ENCODE peak calls at places on chromosomes 1 and 21, in five cellular contexts. One of them, this sample, is unnamed.

GRCh38 chr1:27690205-27690604 is 18.2 kb upstream of the IFI6 start:
- DNase-seq in sigmoid colon: no peak
- DNase-seq in HCT116: no peak
- DNase-seq in transverse colon: no peak
- DNase-seq in stomach: no peak
- DNase-seq in this sample: no peak

GRCh38 chr1:226888021-226888420 is 17.6 kb downstream of the PSEN2 start:
- DNase-seq in transverse colon: no peak
- DNase-seq in HCT116: no peak
- DNase-seq in stomach: no peak
- DNase-seq in sigmoid colon: no peak
- DNase-seq in this sample: no peak

GRCh38 chr1:844472-845026 is 79.2 kb upstream of the SAMD11 start:
- DNase-seq in stomach: no peak
- DNase-seq in sigmoid colon: no peak
- DNase-seq in HCT116: no peak
- DNase-seq in transverse colon: no peak
- DNase-seq in this sample: no peak

GRCh38 chr1:28290851-28291250 is 31.5 kb downstream of the SESN2 start:
- DNase-seq in sigmoid colon: no peak
- DNase-seq in HCT116: no peak
- DNase-seq in stomach: no peak
- DNase-seq in transverse colon: peak; percentile 54
- DNase-seq in this sample: no peak

GRCh38 chr1:96513136-96513535 is 208.4 kb upstream of the PTBP2 start:
- DNase-seq in transverse colon: no peak
- DNase-seq in stomach: no peak
- DNase-seq in sigmoid colon: no peak
- DNase-seq in HCT116: no peak
- DNase-seq in this sample: no peak

GRCh38 chr1:58515794-58516401 is 30.6 kb downstream of the OMA1 start:
- DNase-seq in stomach: peak; percentile 38
- DNase-seq in HCT116: peak; percentile 69
- DNase-seq in sigmoid colon: peak; percentile 73
- DNase-seq in transverse colon: peak; percentile 21
- DNase-seq in this sample: peak; percentile 66

GRCh38 chr1:180571060-180571831 is 12.5 kb downstream of the OVAAL start:
- DNase-seq in transverse colon: no peak
- DNase-seq in stomach: no peak
- DNase-seq in HCT116: no peak
- DNase-seq in sigmoid colon: no peak
- DNase-seq in this sample: no peak

GRCh38 chr21:17388226-17388625 is 124.6 kb upstream of the CXADR start:
- DNase-seq in sigmoid colon: no peak
- DNase-seq in transverse colon: no peak
- DNase-seq in HCT116: no peak
- DNase-seq in stomach: no peak
- DNase-seq in this sample: no peak

GRCh38 chr1:69191280-69191679 is 376.4 kb upstream of the LRRC7 start:
- DNase-seq in stomach: no peak
- DNase-seq in HCT116: no peak
- DNase-seq in sigmoid colon: no peak
- DNase-seq in transverse colon: no peak
- DNase-seq in this sample: no peak

GRCh38 chr1:114821978-114822377 is 32.7 kb upstream of the SYCP1 start:
- DNase-seq in stomach: no peak
- DNase-seq in sigmoid colon: no peak
- DNase-seq in HCT116: no peak
- DNase-seq in transverse colon: no peak
- DNase-seq in this sample: no peak

GRCh38 chr1:25022361-25023189 is 92.5 kb upstream of the RUNX3 start:
- DNase-seq in HCT116: peak; percentile 59
- DNase-seq in stomach: peak; percentile 74
- DNase-seq in sigmoid colon: peak; percentile 83
- DNase-seq in transverse colon: peak; percentile 88
- DNase-seq in this sample: peak; percentile 93

GRCh38 chr1:12708956-12709555 is 6.9 kb upstream of the AADACL3 start:
- DNase-seq in stomach: no peak
- DNase-seq in HCT116: no peak
- DNase-seq in transverse colon: no peak
- DNase-seq in sigmoid colon: no peak
- DNase-seq in this sample: no peak

GRCh38 chr1:233721003-233721595 is 107.2 kb downstream of the KCNK1 start:
- DNase-seq in stomach: no peak
- DNase-seq in sigmoid colon: no peak
- DNase-seq in HCT116: no peak
- DNase-seq in transverse colon: no peak
- DNase-seq in this sample: no peak

GRCh38 chr1:114219247-114219872 is 65.7 kb upstream of the SYT6 start:
- DNase-seq in transverse colon: no peak
- DNase-seq in stomach: no peak
- DNase-seq in HCT116: no peak
- DNase-seq in sigmoid colon: no peak
- DNase-seq in this sample: no peak

GRCh38 chr1:183075861-183076260 is 52.6 kb downstream of the LAMC1 start:
- DNase-seq in transverse colon: no peak
- DNase-seq in sigmoid colon: no peak
- DNase-seq in HCT116: no peak
- DNase-seq in stomach: no peak
- DNase-seq in this sample: no peak

GRCh38 chr1:155186955-155187891 is 13.6 kb downstream of the TRIM46 start:
- DNase-seq in HCT116: no peak
- DNase-seq in stomach: no peak
- DNase-seq in sigmoid colon: peak; percentile 53
- DNase-seq in transverse colon: no peak
- DNase-seq in this sample: no peak

GRCh38 chr1:248892590-248892989 is 13.4 kb upstream of the PGBD2 start:
- DNase-seq in HCT116: no peak
- DNase-seq in transverse colon: peak; percentile 16
- DNase-seq in stomach: no peak
- DNase-seq in sigmoid colon: no peak
- DNase-seq in this sample: no peak

GRCh38 chr1:8720347-8720746 is 97.1 kb downstream of the RERE start:
- DNase-seq in transverse colon: no peak
- DNase-seq in sigmoid colon: no peak
- DNase-seq in stomach: no peak
- DNase-seq in HCT116: no peak
- DNase-seq in this sample: no peak

GRCh38 chr21:36874665-36875064 is 91.8 kb downstream of the HLCS start:
- DNase-seq in stomach: no peak
- DNase-seq in HCT116: no peak
- DNase-seq in transverse colon: no peak
- DNase-seq in sigmoid colon: no peak
- DNase-seq in this sample: no peak

GRCh38 chr1:210626341-210626740 is 297.6 kb downstream of the HHAT start:
- DNase-seq in stomach: no peak
- DNase-seq in transverse colon: no peak
- DNase-seq in HCT116: no peak
- DNase-seq in sigmoid colon: no peak
- DNase-seq in this sample: no peak

GRCh38 chr21:41350436-41351155 is 11.2 kb upstream of the MX2 start:
- DNase-seq in stomach: no peak
- DNase-seq in sigmoid colon: no peak
- DNase-seq in HCT116: no peak
- DNase-seq in transverse colon: no peak
- DNase-seq in this sample: no peak

GRCh38 chr1:152167835-152168534 is 9.0 kb upstream of the RPTN start:
- DNase-seq in HCT116: peak; percentile 78
- DNase-seq in stomach: no peak
- DNase-seq in transverse colon: no peak
- DNase-seq in sigmoid colon: no peak
- DNase-seq in this sample: no peak

GRCh38 chr1:182615468-182616129 is 11.4 kb upstream of the RGS16 start:
- DNase-seq in HCT116: no peak
- DNase-seq in sigmoid colon: peak; percentile 82
- DNase-seq in transverse colon: no peak
- DNase-seq in stomach: no peak
- DNase-seq in this sample: peak; percentile 74

DNA sequence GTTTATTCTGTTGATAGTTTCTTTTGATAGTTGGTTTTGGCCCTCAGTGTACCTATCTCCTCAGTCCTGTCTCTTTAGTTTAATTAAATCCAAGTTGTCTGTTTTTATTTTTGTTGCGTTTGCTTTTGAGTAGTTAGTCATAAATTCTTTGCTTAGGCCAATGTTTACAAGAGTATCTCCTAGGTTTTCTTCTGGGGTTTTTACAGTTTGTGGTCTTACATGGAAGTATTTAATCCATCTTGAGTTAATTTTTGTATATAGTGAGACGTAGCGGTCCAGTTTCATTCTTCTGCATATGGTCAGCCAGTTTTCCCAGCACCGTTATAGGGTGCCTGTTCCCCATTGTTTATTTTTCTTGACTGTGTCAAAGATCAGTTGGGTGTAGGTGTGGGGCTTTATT is 139.4 kb downstream of the POU2F1 start:
- DNase-seq in stomach: no peak
- DNase-seq in HCT116: no peak
- DNase-seq in sigmoid colon: no peak
- DNase-seq in transverse colon: no peak
- DNase-seq in this sample: no peak
- H3K4me3 ChIP-seq in stomach: no peak overlapping the region
- H3K4me3 ChIP-seq in HCT116: no peak overlapping the region
- H3K4me3 ChIP-seq in sigmoid colon: no peak overlapping the region
- H3K4me3 ChIP-seq in transverse colon: no peak overlapping the region
- H3K4me3 ChIP-seq in this sample: no peak overlapping the region

GRCh38 chr1:165612062-165612461 is 19.0 kb upstream of the MGST3 start:
- DNase-seq in HCT116: no peak
- DNase-seq in sigmoid colon: no peak
- DNase-seq in stomach: no peak
- DNase-seq in transverse colon: no peak
- DNase-seq in this sample: no peak
- H3K27ac ChIP-seq in HCT116: no peak overlapping the region
- H3K27ac ChIP-seq in sigmoid colon: no peak overlapping the region
- H3K27ac ChIP-seq in stomach: no peak overlapping the region
- H3K27ac ChIP-seq in transverse colon: no peak overlapping the region
- H3K27ac ChIP-seq in this sample: no peak overlapping the region

GRCh38 chr1:212284332-212284743 is 872 bp upstream of the PPP2R5A start:
- DNase-seq in stomach: no peak
- DNase-seq in HCT116: no peak
- DNase-seq in sigmoid colon: no peak
- DNase-seq in transverse colon: no peak
- DNase-seq in this sample: no peak
- TF ChIP-seq POLR2AphosphoS5 in stomach: no peak
- TF ChIP-seq POLR2AphosphoS5 in HCT116: no peak
- TF ChIP-seq POLR2AphosphoS5 in sigmoid colon: no peak
- TF ChIP-seq POLR2AphosphoS5 in transverse colon: no peak
- TF ChIP-seq POLR2AphosphoS5 in this sample: no peak

DNA sequence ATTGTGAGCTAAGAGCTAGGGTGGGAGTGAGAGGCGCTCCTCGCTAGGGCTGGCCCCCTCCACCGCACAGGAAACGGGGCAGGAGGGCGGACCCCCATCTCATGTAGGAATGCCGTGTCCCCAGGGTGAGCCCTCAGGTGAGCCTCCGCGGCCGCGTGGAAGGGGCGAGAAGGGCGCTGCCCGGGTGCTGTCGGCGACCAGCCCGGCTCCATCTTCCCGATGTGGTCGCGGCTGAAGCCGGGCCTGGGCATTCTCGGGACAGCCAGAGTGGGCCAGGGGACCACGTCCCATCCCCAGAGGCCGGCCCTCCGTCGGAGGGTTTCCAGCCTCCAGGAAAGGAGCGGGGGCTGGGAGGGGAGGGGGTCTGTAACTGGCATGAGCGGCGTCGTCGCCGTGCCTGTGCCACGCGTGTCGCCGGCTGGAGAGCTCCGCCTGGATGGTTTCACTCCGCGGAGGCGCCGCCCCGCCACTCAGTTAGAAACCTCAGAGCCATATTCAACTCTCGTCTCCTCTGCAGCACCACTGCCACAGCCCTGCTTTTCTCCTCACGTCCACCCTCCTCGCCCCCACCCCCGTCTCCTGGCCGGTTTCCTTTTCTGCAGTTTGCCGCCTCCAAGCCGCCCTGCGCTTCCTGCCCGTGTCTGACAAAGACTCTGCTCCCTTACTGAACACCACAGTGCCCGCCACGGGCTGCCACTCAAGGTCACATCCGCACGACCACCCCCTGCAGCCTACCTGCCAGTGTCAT is at the start of gene TMEM269:
- DNase-seq in HCT116: no peak
- DNase-seq in transverse colon: peak; percentile 13
- DNase-seq in stomach: peak; percentile 31
- DNase-seq in sigmoid colon: peak; percentile 64
- DNase-seq in this sample: no peak
- H3K4me3 ChIP-seq in HCT116: no peak within 1 kb of the TSS
- H3K4me3 ChIP-seq in transverse colon: peak within 1 kb of the TSS; percentile 45
- H3K4me3 ChIP-seq in stomach: peak within 1 kb of the TSS; percentile 55
- H3K4me3 ChIP-seq in sigmoid colon: peak within 1 kb of the TSS; percentile 50
- H3K4me3 ChIP-seq in this sample: no peak within 1 kb of the TSS

DNA sequence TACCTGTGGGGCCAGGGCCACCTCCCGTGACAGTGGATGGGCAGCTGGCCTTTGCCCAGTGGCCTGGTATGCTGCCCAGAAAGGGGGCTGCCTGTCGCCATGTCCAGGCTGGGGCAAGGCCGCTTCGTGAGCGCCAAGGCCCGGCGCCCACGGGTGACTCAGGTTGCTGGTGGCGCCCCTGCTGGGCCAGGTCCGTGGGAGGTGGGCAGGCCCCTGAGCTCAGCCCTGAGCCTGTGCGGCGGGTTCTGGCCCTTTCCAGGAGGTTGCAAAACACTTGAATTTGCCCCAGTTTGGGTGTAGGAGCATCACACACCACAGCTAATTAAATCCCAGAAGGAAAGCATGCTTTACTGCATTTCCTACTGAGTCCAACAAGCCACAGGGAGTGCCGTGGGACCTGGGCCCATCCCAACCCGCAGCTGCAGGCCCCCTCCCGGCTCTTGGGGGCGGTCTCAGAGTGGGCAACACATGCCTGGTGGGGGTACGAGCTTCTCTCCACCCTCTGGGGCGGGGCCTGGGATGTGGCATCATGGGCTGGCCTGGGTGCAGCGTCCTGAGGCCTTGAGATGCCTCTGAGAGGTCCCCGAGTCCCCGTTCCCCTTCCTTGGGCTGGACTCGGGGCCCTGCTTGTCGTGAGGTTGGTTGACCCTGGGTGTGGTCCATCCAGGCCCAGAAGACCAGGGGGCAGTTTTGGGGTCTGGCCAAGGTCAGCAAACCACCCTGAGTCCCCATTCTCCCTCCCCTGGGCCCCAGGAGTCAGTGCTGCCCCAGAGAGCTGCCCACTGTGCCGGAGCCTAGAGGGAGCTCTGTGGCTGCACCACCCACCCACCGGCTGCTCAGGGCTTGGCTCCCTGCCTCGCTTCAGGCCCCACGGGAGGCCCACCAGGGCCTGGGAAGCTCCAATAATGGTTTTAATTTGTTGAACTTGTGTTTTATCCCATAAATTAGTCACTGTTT is 160.0 kb downstream of the PEX14 start:
- DNase-seq in stomach: no peak
- DNase-seq in transverse colon: no peak
- DNase-seq in sigmoid colon: no peak
- DNase-seq in HCT116: no peak
- DNase-seq in this sample: no peak
- H3K27ac ChIP-seq in stomach: peak overlapping the region; percentile 78
- H3K27ac ChIP-seq in transverse colon: peak overlapping the region; percentile 68
- H3K27ac ChIP-seq in sigmoid colon: peak overlapping the region; percentile 84
- H3K27ac ChIP-seq in HCT116: no peak overlapping the region
- H3K27ac ChIP-seq in this sample: peak overlapping the region; percentile 95